ENCODE peak calls at places on chromosomes 13 and 19, in eight cellular contexts. W is dorsolateral prefrontal cortex; X is heart left ventricle; C is sigmoid colon; H is CD8-positive, alpha-beta T cell; N is suprapubic skin; Q is lower lobe of right lung; A is astrocyte. O is an unnamed sample.
A peak's percentile ranks its signal among the peaks of the same experiment; 100 is the strongest.

GRCh38 chr13:49760555-49760954 is 31.9 kb downstream of the KPNA3 start:
- DNase-seq in H (no peak), X (no peak), Q (no peak), C (no peak), A (no peak), W (no peak), N (no peak), O (no peak)

GRCh38 chr13:44972956-44973581 is 16.2 kb downstream of the NUFIP1 start:
- DNase-seq in C (no peak), H (no peak), Q (no peak), A (no peak), N (no peak), X (no peak), W (no peak), O (no peak)

GRCh38 chr19:45154064-45154827 is 6.5 kb downstream of the NKPD1 start:
- DNase-seq in C (no peak), W (no peak), H (no peak), X (no peak), N (no peak), A (peak; percentile 76), Q (no peak), O (no peak)

GRCh38 chr13:23794267-23795161 is 94.7 kb downstream of the MIPEP start:
- DNase-seq in Q (no peak), C (no peak), X (no peak), W (no peak), N (no peak), H (no peak), A (peak; percentile 63), O (no peak)

GRCh38 chr13:80716610-80717081 is 375.7 kb upstream of the SPRY2 start:
- DNase-seq in A (no peak), H (no peak), N (no peak), X (no peak), W (no peak), Q (no peak), C (peak; percentile 64), O (no peak)

GRCh38 chr19:7658219-7658686 is 10.6 kb upstream of the RETN start:
- DNase-seq in X (no peak), C (no peak), Q (no peak), W (peak; percentile 70), N (no peak), A (no peak), H (no peak), O (no peak)

GRCh38 chr13:19586904-19587634 is 25.7 kb upstream of the TPTE2 start:
- DNase-seq in N (no peak), A (peak; percentile 41), W (no peak), X (peak; percentile 70), H (peak; percentile 65), C (no peak), Q (peak; percentile 55), O (no peak)

GRCh38 chr13:93714171-93714570 is 487.6 kb downstream of the GPC6 start:
- DNase-seq in H (no peak), A (peak; percentile 52), Q (no peak), W (no peak), N (no peak), X (no peak), C (no peak), O (no peak)

GRCh38 chr13:40155176-40155575 is 499.7 kb downstream of the COG6 start:
- DNase-seq in Q (no peak), H (no peak), N (no peak), X (no peak), A (no peak), C (no peak), W (no peak), O (no peak)

GRCh38 chr19:46785054-46785979 is 3.1 kb downstream of the SLC1A5 start:
- DNase-seq in Q (no peak), X (no peak), C (no peak), N (no peak), W (no peak), A (no peak), H (no peak), O (no peak)

GRCh38 chr13:105798541-105798940 is 736.9 kb downstream of the EFNB2 start:
- DNase-seq in A (no peak), N (no peak), X (no peak), C (no peak), W (no peak), Q (no peak), H (no peak), O (no peak)

GRCh38 chr19:6728346-6728745 is 7.9 kb upstream of the C3 start:
- DNase-seq in A (no peak), H (no peak), W (no peak), X (no peak), Q (peak; percentile 69), N (no peak), C (peak; percentile 52), O (no peak)

GRCh38 chr13:71867101-71867814 is at the start of gene DACH1:
- DNase-seq in H (no peak), Q (peak; percentile 49), A (peak; percentile 71), C (no peak), W (no peak), N (peak; percentile 73), X (peak; percentile 68), O (no peak)

GRCh38 chr19:18322318-18322758 is 538 bp downstream of the LSM4 start:
- DNase-seq in X (no peak), Q (peak; percentile 62), C (no peak), W (no peak), H (no peak), A (peak; percentile 60), N (no peak), O (no peak)

GRCh38 chr13:74133657-74134201 is 475 bp downstream of the KLF12 start:
- DNase-seq in H (peak; percentile 88), Q (peak; percentile 82), W (peak; percentile 80), X (peak; percentile 89), A (peak; percentile 95), C (peak; percentile 95), N (peak; percentile 89), O (peak; percentile 69)

GRCh38 chr19:50333737-50334617 is 4.8 kb upstream of the KCNC3 start:
- DNase-seq in X (peak; percentile 90), C (peak; percentile 74), W (peak; percentile 66), Q (peak; percentile 86), N (no peak), H (peak; percentile 82), A (peak; percentile 6), O (no peak)

GRCh38 chr19:12617646-12618045 is 6.9 kb downstream of the ZNF791 start:
- DNase-seq in N (no peak), W (no peak), A (no peak), H (no peak), C (no peak), X (no peak), Q (no peak), O (no peak)

GRCh38 chr13:73065665-73066350 is 7.0 kb downstream of the KLF5 start:
- DNase-seq in C (no peak), Q (no peak), A (no peak), N (no peak), H (no peak), X (no peak), W (no peak), O (no peak)

GRCh38 chr13:94435604-94436226 is 43.8 kb downstream of the DCT start:
- DNase-seq in A (peak; percentile 33), N (no peak), H (no peak), Q (no peak), W (no peak), X (no peak), C (no peak), O (no peak)

GRCh38 chr19:48511800-48512503 is at the start of gene LMTK3:
- DNase-seq in H (peak; percentile 83), X (no peak), A (peak; percentile 26), C (no peak), W (peak; percentile 93), N (no peak), Q (peak; percentile 50), O (no peak)

DNA sequence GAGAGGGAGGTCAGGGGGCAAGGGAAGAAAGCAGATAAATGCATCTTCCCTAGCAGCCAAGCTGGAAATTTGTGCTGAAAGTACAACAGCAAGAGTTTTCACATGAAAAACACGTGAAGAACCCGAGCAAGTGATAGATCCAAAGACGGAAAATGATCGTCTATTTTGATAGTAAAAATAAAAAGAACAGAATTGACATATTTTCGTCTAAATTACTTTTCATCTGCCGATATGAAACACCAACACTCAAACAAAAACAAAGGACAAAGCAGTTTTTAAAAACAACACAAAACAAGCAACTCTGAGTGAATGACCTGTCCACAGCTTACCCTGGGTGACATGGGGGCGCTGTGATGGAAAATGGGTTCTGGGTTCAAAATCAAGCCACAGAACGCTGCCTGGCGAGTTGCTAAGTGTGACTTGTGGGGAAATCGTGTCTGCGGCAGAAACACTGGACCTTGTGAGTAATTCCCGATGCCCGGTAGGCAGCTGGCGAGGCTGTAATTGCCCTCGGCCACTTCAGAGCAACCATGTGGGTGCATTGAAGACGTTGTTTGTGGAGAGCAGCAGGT is 7.3 kb downstream of the SOX1 start:
- DNase-seq in H (no peak), W (no peak), N (no peak), Q (no peak), A (no peak), C (no peak), X (no peak), O (no peak)
- TF ChIP-seq CTCF in H (no peak), W (no peak), N (no peak), Q (no peak), A (no peak), C (no peak), X (no peak), O (no peak)

DNA sequence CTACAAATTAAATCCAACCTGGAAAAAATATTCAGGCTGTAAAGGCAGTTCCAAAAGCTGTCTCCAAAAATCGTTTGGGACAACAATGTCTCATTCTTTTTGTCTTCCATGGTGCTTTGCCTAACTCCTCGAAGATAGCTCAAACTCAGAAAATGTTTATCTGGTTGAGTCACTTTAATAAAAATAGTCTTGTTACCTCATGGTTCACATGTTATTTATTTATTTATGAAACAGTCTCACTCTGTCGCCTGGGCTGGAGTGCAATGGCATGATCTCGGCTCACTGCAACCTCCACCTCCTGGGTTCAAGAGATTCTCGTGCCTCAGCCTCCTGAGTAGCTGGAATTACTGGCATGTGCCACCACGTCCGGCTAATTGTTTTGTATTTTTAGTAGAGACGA is 4.9 kb upstream of the BRD4 start:
- DNase-seq in H (no peak), Q (no peak), W (no peak), C (no peak), N (no peak), A (peak; percentile 52), X (no peak), O (no peak)
- H3K27ac ChIP-seq in H (no peak overlapping the region), Q (no peak overlapping the region), W (no peak overlapping the region), C (no peak overlapping the region), N (no peak overlapping the region), A (peak overlapping the region; percentile 84), X (no peak overlapping the region), O (peak overlapping the region; percentile 71)

GRCh38 chr13:46679369-46680180 is 117.4 kb downstream of the ESD start:
- DNase-seq in C (no peak), X (no peak), N (no peak), H (peak; percentile 39), Q (no peak), W (no peak), A (no peak), O (no peak)
- H3K4me3 ChIP-seq in C (peak overlapping the region; percentile 31), X (no peak overlapping the region), N (peak overlapping the region; percentile 32), H (peak overlapping the region; percentile 25), Q (peak overlapping the region; percentile 36), W (peak overlapping the region; percentile 24), A (no peak overlapping the region), O (peak overlapping the region; percentile 66)

DNA sequence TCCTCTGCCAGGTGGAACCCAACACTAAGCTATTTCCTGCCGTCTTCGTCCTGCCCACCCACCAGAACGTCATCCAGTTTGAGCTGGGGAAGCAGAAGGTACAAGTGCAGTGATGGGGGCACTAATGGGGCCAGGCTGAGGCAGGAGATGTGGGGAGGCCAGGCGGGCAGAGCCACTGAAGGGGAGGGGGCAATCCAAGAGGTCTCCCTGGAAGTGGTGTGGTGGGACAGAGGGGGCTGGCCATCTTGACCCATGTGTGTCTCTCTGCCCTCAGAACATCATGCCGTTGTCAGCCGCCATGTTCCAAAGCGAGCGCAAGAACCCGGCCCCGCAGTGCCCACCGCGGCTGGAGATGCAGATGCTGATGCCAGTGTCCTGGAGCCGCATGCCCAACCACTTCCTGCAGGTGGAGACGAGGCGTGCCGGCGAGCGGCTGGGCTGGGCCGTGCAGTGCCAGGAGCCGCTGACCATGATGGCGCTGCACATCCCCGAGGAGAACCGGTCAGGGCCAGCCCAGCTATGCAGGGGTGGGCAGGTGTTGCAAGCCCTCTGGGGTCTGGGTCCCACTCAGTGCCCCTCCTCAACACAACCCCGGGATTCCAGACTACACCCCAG is 49.6 kb downstream of the RYR1 start:
- DNase-seq in A (no peak), Q (no peak), C (no peak), H (no peak), N (no peak), X (no peak), W (no peak), O (no peak)
- TF ChIP-seq CTCF in A (no peak), Q (no peak), C (no peak), H (no peak), N (no peak), X (no peak), W (no peak), O (no peak)

O was measured in thoracic aorta.